ENCODE peak calls at places on chromosomes 16 and 17, in eight cellular contexts. N, K, W, F, H, L, A and X are unnamed samples.

GRCh38 chr17:70857351-70857750 is 688.0 kb downstream of the KCNJ2 start:
- DNase-seq in A (no peak), N (no peak), K (no peak), F (no peak), H (no peak), L (no peak), W (no peak), X (no peak)

GRCh38 chr17:42655528-42655927 is 3.6 kb upstream of the TUBG2 start:
- DNase-seq in L (no peak), N (no peak), F (no peak), A (no peak), W (peak; percentile 84), K (no peak), H (no peak), X (no peak)

GRCh38 chr17:41666336-41666680 is 22.4 kb upstream of the EIF1 start:
- DNase-seq in L (peak; percentile 73), W (no peak), H (peak; percentile 70), F (no peak), N (no peak), K (no peak), A (no peak), X (peak; percentile 42)

GRCh38 chr17:72463287-72464102 is 342.7 kb downstream of the SOX9 start:
- DNase-seq in N (peak; percentile 4), K (no peak), F (no peak), H (no peak), W (no peak), A (no peak), L (no peak), X (no peak)

GRCh38 chr17:80599546-80600305 is 55.1 kb downstream of the RPTOR start:
- DNase-seq in A (no peak), H (no peak), F (no peak), K (no peak), W (no peak), N (no peak), L (peak; percentile 69), X (peak; percentile 97)

GRCh38 chr17:75878174-75878998 is at the start of gene TRIM47:
- DNase-seq in N (peak; percentile 90), A (peak; percentile 71), K (peak; percentile 72), H (no peak), L (peak; percentile 83), F (peak; percentile 80), W (no peak), X (peak; percentile 49)

GRCh38 chr17:28711723-28712036 is at the start of gene PROCA1:
- DNase-seq in L (no peak), F (no peak), K (no peak), H (peak; percentile 78), A (no peak), W (no peak), N (no peak), X (no peak)

GRCh38 chr16:10180771-10181163 is 1.5 kb downstream of the GRIN2A start:
- DNase-seq in K (peak; percentile 13), W (no peak), N (no peak), F (no peak), A (peak; percentile 93), H (peak; percentile 66), L (peak; percentile 17), X (peak; percentile 6)

GRCh38 chr16:88993006-88993787 is 16.2 kb upstream of the CBFA2T3 start:
- DNase-seq in L (no peak), A (no peak), N (no peak), H (no peak), F (no peak), K (no peak), W (no peak), X (no peak)

GRCh38 chr17:7484964-7485377 is 805 bp downstream of the POLR2A start:
- DNase-seq in W (no peak), L (no peak), N (no peak), K (no peak), A (no peak), H (peak; percentile 65), F (no peak), X (no peak)

GRCh38 chr16:56645838-56646237 is 5.8 kb upstream of the MT1B start:
- DNase-seq in L (no peak), N (no peak), F (no peak), A (no peak), W (no peak), H (no peak), K (no peak), X (no peak)

GRCh38 chr17:75111777-75112176 is 2.0 kb downstream of the ARMC7 start:
- DNase-seq in F (no peak), L (no peak), K (no peak), W (no peak), A (no peak), H (no peak), N (no peak), X (no peak)

GRCh38 chr17:30344283-30345088 is 10.6 kb upstream of the TMIGD1 start:
- DNase-seq in F (peak; percentile 36), K (peak; percentile 56), N (no peak), W (peak; percentile 5), H (no peak), L (peak; percentile 85), A (no peak), X (peak; percentile 96)

GRCh38 chr17:49240619-49241018 is 10.0 kb upstream of the PHOSPHO1 start:
- DNase-seq in W (no peak), L (no peak), A (no peak), N (no peak), H (no peak), K (no peak), F (no peak), X (no peak)

GRCh38 chr17:35774499-35774898 is 13.8 kb downstream of the C17orf50 start:
- DNase-seq in A (no peak), N (peak; percentile 93), L (no peak), W (peak; percentile 37), F (no peak), H (no peak), K (peak; percentile 29), X (peak; percentile 27)

DNA sequence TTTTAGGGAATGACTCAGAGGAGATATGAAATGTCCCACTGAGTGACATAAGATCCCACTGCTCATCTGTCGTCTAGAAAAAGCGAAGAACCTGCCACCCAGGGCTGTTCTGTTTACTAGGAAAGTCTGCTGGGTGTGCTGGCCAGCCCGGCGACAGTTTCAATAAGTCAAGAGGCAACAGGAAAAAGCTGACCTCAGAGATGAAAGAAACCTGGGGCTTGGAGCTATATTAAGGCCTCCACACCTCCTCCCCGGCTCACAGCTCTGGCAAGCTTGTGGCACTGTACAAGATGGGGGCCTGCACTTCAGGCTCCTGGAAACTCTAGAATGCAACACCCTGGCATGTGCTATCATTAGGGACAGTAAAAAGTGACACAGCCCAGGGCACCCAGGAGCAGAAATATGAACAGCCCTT is 10.6 kb downstream of the ZFHX3 start:
- DNase-seq in A (no peak), K (no peak), F (peak; percentile 49), H (no peak), W (no peak), L (no peak), N (peak; percentile 62), X (no peak)
- H3K4me3 ChIP-seq in A (no peak overlapping the region), K (no peak overlapping the region), F (peak overlapping the region; percentile 22), H (no peak overlapping the region), W (no peak overlapping the region), L (no peak overlapping the region), N (no peak overlapping the region), X (no peak overlapping the region)

GRCh38 chr16:84369105-84369504 is 767 bp downstream of the ATP2C2 start:
- DNase-seq in F (no peak), N (no peak), K (no peak), A (no peak), W (no peak), H (no peak), L (no peak), X (no peak)

GRCh38 chr16:84367750-84368320 is 503 bp upstream of the ATP2C2 start:
- DNase-seq in H (no peak), F (no peak), L (no peak), W (no peak), N (no peak), A (peak; percentile 57), K (no peak), X (peak; percentile 75)

GRCh38 chr16:84367297-84367680 is 1.0 kb upstream of the ATP2C2 start:
- DNase-seq in N (no peak), H (no peak), A (no peak), L (no peak), F (no peak), W (no peak), K (no peak), X (peak; percentile 40)

GRCh38 chr16:84369938-84370627 is 1.7 kb downstream of the ATP2C2 start:
- DNase-seq in H (no peak), N (no peak), W (no peak), A (no peak), F (no peak), K (no peak), L (no peak), X (peak; percentile 87)

GRCh38 chr16:84368327-84368996 is at the start of gene ATP2C2:
- DNase-seq in A (peak; percentile 93), F (no peak), W (no peak), K (no peak), N (no peak), L (no peak), H (no peak), X (peak; percentile 88)
- H3K4me3 ChIP-seq in A (peak within 1 kb of the TSS; percentile 81), F (peak within 1 kb of the TSS; percentile 25), W (no peak within 1 kb of the TSS), K (no peak within 1 kb of the TSS), N (no peak within 1 kb of the TSS), L (peak within 1 kb of the TSS; percentile 46), H (no peak within 1 kb of the TSS), X (peak within 1 kb of the TSS; percentile 74)

GRCh38 chr17:51493206-51493605 is 232.9 kb downstream of the UTP18 start:
- DNase-seq in H (no peak), K (no peak), L (no peak), N (no peak), W (no peak), F (no peak), A (no peak), X (no peak)

GRCh38 chr17:51487947-51488346 is 227.6 kb downstream of the UTP18 start:
- DNase-seq in A (peak; percentile 69), F (no peak), N (no peak), W (no peak), K (no peak), L (peak; percentile 55), H (peak; percentile 59), X (no peak)

GRCh38 chr17:51496378-51496777 is 236.0 kb downstream of the UTP18 start:
- DNase-seq in N (no peak), A (no peak), L (no peak), W (no peak), F (no peak), K (no peak), H (no peak), X (no peak)

GRCh38 chr17:51486885-51487520 is 226.7 kb downstream of the UTP18 start:
- DNase-seq in H (no peak), N (no peak), W (no peak), L (no peak), F (no peak), A (no peak), K (no peak), X (no peak)

GRCh38 chr17:51491416-51491815 is 231.1 kb downstream of the UTP18 start:
- DNase-seq in L (no peak), H (no peak), A (no peak), K (no peak), W (no peak), N (no peak), F (no peak), X (no peak)
- H3K4me3 ChIP-seq in L (no peak overlapping the region), H (no peak overlapping the region), A (no peak overlapping the region), K (no peak overlapping the region), W (no peak overlapping the region), N (no peak overlapping the region), F (no peak overlapping the region), X (no peak overlapping the region)

DNA sequence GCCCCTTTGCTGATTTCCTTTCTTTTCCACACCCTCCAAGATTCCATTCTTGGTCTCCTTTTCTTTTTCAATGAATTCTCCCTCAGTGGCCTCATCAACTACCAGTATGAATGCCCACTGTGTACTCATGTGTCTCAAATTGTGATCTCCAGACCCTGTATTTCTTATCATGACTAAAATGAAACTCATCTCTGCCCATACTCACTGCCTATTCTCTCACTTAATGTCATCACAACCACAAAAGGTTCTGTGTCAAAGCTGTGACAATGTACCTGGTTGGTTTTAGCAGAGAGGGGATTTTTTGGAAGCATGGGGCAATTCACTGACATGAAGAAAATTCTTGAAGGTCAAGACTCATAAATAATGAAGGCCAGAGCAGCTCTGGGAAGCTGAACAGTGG is 11.5 kb upstream of the TBX4 start:
- DNase-seq in N (no peak), F (no peak), A (no peak), W (no peak), K (no peak), H (no peak), L (no peak), X (no peak)
- H3K4me3 ChIP-seq in N (no peak overlapping the region), F (no peak overlapping the region), A (no peak overlapping the region), W (no peak overlapping the region), K (no peak overlapping the region), H (no peak overlapping the region), L (no peak overlapping the region), X (no peak overlapping the region)